ENCODE peak calls at places on chromosome 6, in nine cellular contexts. P is ACHN; E is spleen; J is T-helper 17 cell; I is activated CD4-positive, alpha-beta T cell treated with anti-CD3 and anti-CD28 coated beads for 24 hours; W is fibroblast of the conjunctiva; Z is brain microvascular endothelial cell; S is NCI-H1436; R is SJSA1. G is an unnamed sample.

GRCh38 chr6:4567141-4567540 is 209.1 kb upstream of the CDYL start:
- DNase-seq in S (no peak), P (no peak), Z (peak; percentile 25), J (no peak), I (no peak), E (no peak), W (no peak), R (peak; percentile 28), G (no peak)

GRCh38 chr6:15247750-15248450 is 2.0 kb downstream of the JARID2 start:
- DNase-seq in R (peak; percentile 69), S (peak; percentile 47), P (peak; percentile 49), Z (peak; percentile 50), E (peak; percentile 92), J (no peak), W (no peak), I (peak; percentile 27), G (peak; percentile 55)

GRCh38 chr6:52253494-52253893 is 9.2 kb upstream of the IL17F start:
- DNase-seq in I (no peak), Z (no peak), E (no peak), W (no peak), R (no peak), P (no peak), S (no peak), J (no peak), G (no peak)

GRCh38 chr6:42266542-42266941 is 48.9 kb upstream of the MRPS10 start:
- DNase-seq in Z (no peak), R (no peak), I (no peak), E (no peak), J (no peak), S (no peak), P (no peak), W (no peak), G (no peak)

GRCh38 chr6:126064257-126064993 is 78.1 kb downstream of the TRMT11 start:
- DNase-seq in E (no peak), S (no peak), R (no peak), I (no peak), Z (no peak), P (no peak), J (no peak), W (no peak), G (no peak)

GRCh38 chr6:122998403-122998965 is 2.4 kb downstream of the CLVS2 start:
- DNase-seq in W (no peak), R (no peak), E (no peak), S (no peak), I (no peak), Z (no peak), P (no peak), J (no peak), G (no peak)

GRCh38 chr6:79570129-79570801 is 33.0 kb upstream of the LCA5 start:
- DNase-seq in W (no peak), E (no peak), P (peak; percentile 72), J (no peak), I (no peak), Z (peak; percentile 72), S (no peak), R (peak; percentile 14), G (no peak)

GRCh38 chr6:43123691-43124314 is 47.3 kb upstream of the SRF start:
- DNase-seq in W (no peak), E (peak; percentile 45), Z (no peak), R (no peak), P (no peak), S (no peak), I (no peak), J (no peak), G (no peak)

GRCh38 chr6:144922120-144922722 is 637.1 kb downstream of the UTRN start:
- DNase-seq in J (no peak), E (no peak), P (peak; percentile 5), S (no peak), R (no peak), Z (no peak), I (no peak), W (peak; percentile 51), G (no peak)

GRCh38 chr6:78989191-78989590 is 88.9 kb downstream of the PHIP start:
- DNase-seq in J (no peak), R (no peak), P (no peak), Z (no peak), E (no peak), I (no peak), S (no peak), W (no peak), G (no peak)

GRCh38 chr6:143517447-143517773 is 5.9 kb upstream of the FUCA2 start:
- DNase-seq in S (no peak), P (no peak), R (no peak), W (no peak), Z (no peak), I (no peak), J (no peak), E (no peak), G (no peak)

GRCh38 chr6:37308084-37308817 is 45.5 kb upstream of the RNF8 start:
- DNase-seq in R (no peak), P (no peak), Z (no peak), W (peak; percentile 29), J (no peak), I (no peak), E (no peak), S (peak; percentile 89), G (no peak)

GRCh38 chr6:112216699-112217551 is 37.4 kb downstream of the LAMA4 start:
- DNase-seq in Z (peak; percentile 81), P (no peak), R (peak; percentile 88), E (no peak), I (no peak), S (no peak), W (peak; percentile 60), J (no peak), G (no peak)

GRCh38 chr6:31815025-31815838 is at the start of the genes HSPA1A and HSPA1L:
- DNase-seq in I (no peak), Z (peak; percentile 97), R (peak; percentile 90), P (peak; percentile 95), J (peak; percentile 59), E (peak; percentile 94), S (peak; percentile 92), W (peak; percentile 92), G (peak; percentile 93)